ENCODE peak calls at places on chromosome X, in ten cellular contexts. A is HL-60, M is cardiac muscle cell, R is esophagus squamous epithelium, K is astrocyte of the spinal cord, N is HCT116, Q is AG10803, P is DND-41, H is kidney, U is adrenal gland. O is an unnamed sample.

GRCh38 chrX:110421499-110422455 is 63.1 kb downstream of the RTL9 start:
- DNase-seq in U (no peak), K (no peak), A (no peak), R (no peak), N (no peak), M (no peak), P (no peak), Q (no peak), H (no peak), O (no peak)

GRCh38 chrX:133171962-133172708 is 46.0 kb downstream of the TFDP3 start:
- DNase-seq in M (peak), A (no peak), Q (no peak), U (no peak), R (no peak), H (no peak), K (peak), P (peak), N (peak), O (no peak)

GRCh38 chrX:106672527-106672926 is 54.0 kb upstream of the RNF128 start:
- DNase-seq in P (no peak), H (no peak), M (no peak), A (no peak), U (no peak), R (no peak), K (no peak), Q (no peak), N (no peak), O (no peak)

GRCh38 chrX:38192007-38192625 is 28.6 kb downstream of the SRPX start:
- DNase-seq in K (no peak), Q (peak), U (peak), R (no peak), P (peak), M (peak), N (no peak), A (no peak), H (no peak), O (no peak)

GRCh38 chrX:71996826-71997225 is 86.2 kb downstream of the NHSL2 start:
- DNase-seq in M (no peak), P (no peak), A (no peak), R (no peak), U (no peak), H (no peak), K (no peak), Q (peak), N (no peak), O (no peak)

GRCh38 chrX:15206306-15206705 is 63.6 kb downstream of the ASB9 start:
- DNase-seq in N (no peak), U (no peak), R (no peak), H (no peak), K (no peak), P (no peak), A (no peak), M (no peak), Q (no peak), O (no peak)

GRCh38 chrX:17456526-17456925 is 81.5 kb downstream of the NHS start:
- DNase-seq in A (no peak), P (no peak), Q (no peak), N (no peak), U (no peak), H (no peak), M (no peak), K (no peak), R (no peak), O (no peak)

GRCh38 chrX:30302957-30303356 is 6.2 kb downstream of the NR0B1 start:
- DNase-seq in H (no peak), R (no peak), N (no peak), K (no peak), M (no peak), Q (peak), P (no peak), U (peak), A (no peak), O (peak)

GRCh38 chrX:151970661-151971060 is 3.8 kb downstream of the GABRE start:
- DNase-seq in K (peak), Q (peak), N (no peak), A (peak), M (no peak), U (no peak), H (peak), P (no peak), R (no peak), O (peak)

GRCh38 chrX:119708936-119709335 is 16.0 kb upstream of the SEPTIN6 start:
- DNase-seq in P (no peak), R (no peak), N (no peak), A (no peak), Q (peak), M (no peak), K (no peak), U (no peak), H (no peak), O (no peak)

GRCh38 chrX:153495903-153496629 is 1.3 kb downstream of the BGN start:
- DNase-seq in P (no peak), R (no peak), K (no peak), U (no peak), N (no peak), A (no peak), M (no peak), Q (no peak), H (no peak), O (no peak)

GRCh38 chrX:83588409-83588808 is 80.3 kb downstream of the POU3F4 start:
- DNase-seq in P (no peak), Q (no peak), H (no peak), M (no peak), A (no peak), N (no peak), K (no peak), U (no peak), R (no peak), O (no peak)

GRCh38 chrX:137848291-137848905 is 282.5 kb downstream of the ZIC3 start:
- DNase-seq in H (no peak), U (no peak), Q (no peak), M (no peak), A (no peak), R (no peak), K (no peak), P (no peak), N (no peak), O (no peak)

GRCh38 chrX:16993791-16994318 is 47.4 kb downstream of the REPS2 start:
- DNase-seq in N (no peak), K (no peak), P (no peak), R (no peak), U (no peak), A (no peak), Q (no peak), H (no peak), M (no peak), O (no peak)

GRCh38 chrX:122026665-122027064 is 979.3 kb downstream of the GLUD2 start:
- DNase-seq in M (no peak), A (no peak), Q (no peak), K (no peak), U (no peak), N (no peak), P (no peak), R (no peak), H (no peak), O (no peak)

GRCh38 chrX:146396409-146396808 is 413.2 kb upstream of the CXorf51B start:
- DNase-seq in A (no peak), M (peak), N (no peak), P (no peak), K (no peak), R (no peak), H (no peak), Q (no peak), U (no peak), O (no peak)
- TF ChIP-seq CTCF in A (no peak), M (no peak), N (no peak), P (no peak), K (no peak), R (no peak), H (no peak), Q (no peak), U (no peak), O (no peak)

GRCh38 chrX:78048036-78048435 is 56.0 kb upstream of the PGK1 start:
- DNase-seq in P (no peak), K (no peak), A (no peak), Q (no peak), U (no peak), M (no peak), H (no peak), N (no peak), R (no peak), O (no peak)
- H3K4me3 ChIP-seq in P (no peak), K (no peak), A (no peak), Q (no peak), U (no peak), M (no peak), H (no peak), N (no peak), R (no peak), O (no peak)

GRCh38 chrX:46376246-46376885 is 168.9 kb downstream of the ZNF674 start:
- DNase-seq in M (peak), N (peak), R (no peak), Q (peak), H (no peak), K (peak), P (peak), A (no peak), U (no peak), O (peak)
- TF ChIP-seq CTCF in M (peak), N (peak), R (peak), Q (peak), H (peak), K (peak), P (peak), A (no peak), U (peak), O (peak)

DNA sequence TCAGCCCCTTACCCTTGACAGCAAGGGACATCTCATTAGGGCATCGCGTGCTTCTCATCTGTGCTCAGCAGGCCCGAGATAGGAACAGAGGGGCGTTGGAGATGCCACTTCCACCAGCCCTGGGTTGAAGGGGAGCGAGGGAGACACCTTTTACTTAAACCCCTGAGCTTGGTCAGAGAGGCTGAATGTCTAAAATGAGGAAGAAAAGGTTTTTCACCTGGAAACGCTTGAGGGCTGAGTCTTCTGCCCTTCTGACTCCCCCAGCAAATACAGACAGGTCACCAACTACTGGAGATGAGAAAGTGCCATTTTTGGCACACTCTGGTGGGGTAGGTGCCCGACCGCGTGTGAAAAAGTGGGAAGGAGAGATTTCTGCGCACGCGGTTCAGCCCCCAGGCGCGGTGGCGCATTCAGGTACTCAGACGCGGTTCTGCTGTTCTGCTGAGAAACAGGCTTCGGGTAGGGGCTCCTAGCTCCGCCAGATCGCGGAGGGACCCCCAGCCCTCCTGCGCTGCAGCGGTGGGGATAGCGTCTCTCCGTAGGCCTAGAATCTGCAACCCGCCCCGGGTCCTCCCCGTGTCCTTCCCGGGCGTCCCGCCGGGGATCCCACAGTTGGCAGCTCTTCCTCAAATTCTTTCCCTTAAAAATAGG is 3.2 kb downstream of the SHOX start:
- DNase-seq in K (no peak), N (no peak), R (no peak), U (no peak), H (no peak), M (no peak), P (no peak), A (no peak), Q (no peak), O (no peak)
- H3K4me3 ChIP-seq in K (no peak), N (no peak), R (no peak), U (no peak), H (no peak), M (no peak), P (no peak), A (no peak), Q (peak), O (no peak)

GRCh38 chrX:93874554-93874953 is 200.5 kb downstream of the FAM133A start:
- DNase-seq in P (no peak), U (peak), Q (no peak), R (no peak), K (no peak), A (no peak), M (peak), H (no peak), N (no peak), O (no peak)
- TF ChIP-seq CTCF in P (peak), U (peak), Q (peak), R (peak), K (peak), A (no peak), M (peak), H (no peak), N (peak), O (peak)